ENCODE peak calls at places on chromosomes 12 and 14, in four cellular contexts. O, C, D and Y are unnamed samples.

GRCh38 chr14:95465936-95466335 is 50.5 kb downstream of the SYNE3 start:
- DNase-seq in D (no peak), O (no peak), C (no peak), Y (no peak)

GRCh38 chr14:81221579-81222102 is 882 bp upstream of the GTF2A1 start:
- DNase-seq in D (no peak), O (no peak), C (peak; percentile 5), Y (peak; percentile 50)

GRCh38 chr14:96424104-96424989 is 32.4 kb downstream of the AK7 start:
- DNase-seq in C (peak; percentile 74), O (no peak), D (no peak), Y (peak; percentile 69)

GRCh38 chr14:93332032-93332852 is 594 bp downstream of the BTBD7 start:
- DNase-seq in D (peak; percentile 80), C (peak; percentile 49), O (no peak), Y (peak; percentile 74)

GRCh38 chr14:51382506-51382905 is 142.5 kb downstream of the TMX1 start:
- DNase-seq in D (no peak), O (no peak), C (no peak), Y (no peak)

GRCh38 chr12:114995891-114996290 is 311.9 kb upstream of the TBX3 start:
- DNase-seq in O (no peak), C (peak; percentile 73), D (no peak), Y (peak; percentile 8)

GRCh38 chr14:68232643-68233055 is 413.1 kb downstream of the RAD51B start:
- DNase-seq in C (peak; percentile 99), O (no peak), D (no peak), Y (no peak)

GRCh38 chr12:106096376-106096775 is 42.4 kb downstream of the NUAK1 start:
- DNase-seq in D (no peak), O (no peak), C (no peak), Y (no peak)

GRCh38 chr14:35534884-35535793 is 1.2 kb downstream of the INSM2 start:
- DNase-seq in D (peak; percentile 93), C (peak; percentile 62), O (peak; percentile 85), Y (peak; percentile 80)

GRCh38 chr14:99393059-99393655 is 87.5 kb downstream of the SETD3 start:
- DNase-seq in C (peak; percentile 31), O (peak; percentile 73), D (peak; percentile 79), Y (peak; percentile 65)

GRCh38 chr12:52231305-52232232 is 1.5 kb upstream of the KRT7 start:
- DNase-seq in D (no peak), C (no peak), O (no peak), Y (no peak)

GRCh38 chr14:104734991-104735779 is 11.2 kb downstream of the ADSS1 start:
- DNase-seq in C (no peak), D (no peak), O (no peak), Y (no peak)

GRCh38 chr14:104732355-104732804 is 8.4 kb downstream of the ADSS1 start:
- DNase-seq in O (no peak), D (no peak), C (no peak), Y (no peak)

GRCh38 chr14:104732931-104733681 is 9.1 kb downstream of the ADSS1 start:
- DNase-seq in C (no peak), O (no peak), D (no peak), Y (no peak)

GRCh38 chr14:104734601-104734990 is 10.6 kb downstream of the ADSS1 start:
- DNase-seq in O (no peak), D (no peak), C (no peak), Y (no peak)

DNA sequence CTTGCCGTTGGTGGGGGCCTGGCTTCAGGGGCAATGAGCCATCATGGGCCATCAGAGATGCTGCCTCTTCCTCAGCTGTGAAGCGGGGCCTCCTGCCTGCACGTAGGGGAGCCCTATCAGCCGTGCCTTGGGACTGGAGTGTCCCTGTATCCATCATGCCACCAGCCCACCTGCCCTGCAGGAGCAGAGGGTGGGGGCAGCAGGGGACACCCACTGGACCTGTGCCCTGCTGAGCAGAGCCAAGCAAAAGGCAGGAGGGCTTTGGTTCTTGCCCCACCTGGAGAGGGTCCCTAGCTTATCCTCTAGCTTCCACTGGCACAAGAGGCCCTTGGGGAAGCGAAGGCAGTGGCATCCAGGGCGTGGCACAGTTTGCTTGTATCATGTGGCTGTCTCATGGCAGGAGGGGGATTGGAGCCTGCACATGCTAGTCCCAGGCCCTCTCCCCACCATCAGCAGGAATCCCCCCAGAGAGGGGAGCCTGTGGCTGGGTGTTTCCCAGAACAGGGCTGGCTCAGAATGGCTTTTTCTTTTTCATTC is 10.1 kb downstream of the ADSS1 start:
- DNase-seq in D (no peak), C (no peak), O (no peak), Y (no peak)
- H2BK15ac ChIP-seq in D (no peak overlapping the region), C (no peak overlapping the region), O (no peak overlapping the region), Y (no peak overlapping the region)

GRCh38 chr12:47409310-47409709 is 296.5 kb downstream of the RPAP3 start:
- DNase-seq in D (no peak), C (no peak), O (no peak), Y (no peak)
- H4K5ac ChIP-seq in D (no peak overlapping the region), C (no peak overlapping the region), O (no peak overlapping the region), Y (no peak overlapping the region)

GRCh38 chr12:50573271-50573670 is 68.5 kb downstream of the DIP2B start:
- DNase-seq in O (no peak), C (no peak), D (no peak), Y (no peak)

GRCh38 chr12:50572760-50573159 is 68.0 kb downstream of the DIP2B start:
- DNase-seq in O (no peak), C (no peak), D (no peak), Y (no peak)

GRCh38 chr12:50572275-50572674 is 67.5 kb downstream of the DIP2B start:
- DNase-seq in O (no peak), D (no peak), C (peak; percentile 89), Y (peak; percentile 56)

GRCh38 chr12:50569876-50570275 is 65.1 kb downstream of the DIP2B start:
- DNase-seq in C (peak; percentile 33), O (no peak), D (no peak), Y (no peak)

DNA sequence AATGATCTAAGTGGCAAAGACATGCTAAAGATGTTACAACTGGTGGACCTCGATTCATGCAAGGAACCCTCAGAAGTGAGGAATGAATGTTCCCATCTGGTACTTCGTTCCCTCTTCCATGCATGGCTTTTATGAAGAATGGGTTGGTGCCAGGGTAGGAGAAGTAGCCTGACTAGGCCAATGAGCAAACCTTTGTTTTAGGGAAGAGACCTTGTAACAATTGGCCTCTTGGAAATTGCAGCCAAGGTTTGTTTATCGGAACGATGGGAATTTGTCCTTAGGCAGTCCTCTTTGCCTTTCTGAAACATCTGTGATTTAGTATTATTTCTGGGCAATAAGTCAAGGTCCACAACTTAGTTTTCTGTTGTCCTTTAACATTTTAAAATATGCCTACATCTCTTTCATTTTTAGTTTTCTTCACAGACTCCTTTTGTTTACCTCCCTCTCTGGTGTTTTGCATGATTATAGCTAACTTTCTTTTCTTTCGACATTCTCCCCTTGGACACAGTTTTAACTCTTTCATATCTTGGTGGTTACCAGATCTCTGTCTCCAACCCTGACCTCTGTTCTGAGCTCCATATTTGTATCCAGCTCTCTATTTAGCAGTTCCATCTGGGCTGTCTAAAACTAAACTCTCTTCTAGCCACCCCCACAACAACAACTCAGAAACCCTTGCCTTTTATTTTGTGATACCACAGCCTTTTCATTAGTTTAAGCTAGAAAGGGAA is 70.0 kb downstream of the DIP2B start:
- DNase-seq in D (no peak), O (no peak), C (peak; percentile 32), Y (no peak)
- H3K4me2 ChIP-seq in D (peak overlapping the region; percentile 72), O (no peak overlapping the region), C (peak overlapping the region; percentile 60), Y (no peak overlapping the region)

DNA sequence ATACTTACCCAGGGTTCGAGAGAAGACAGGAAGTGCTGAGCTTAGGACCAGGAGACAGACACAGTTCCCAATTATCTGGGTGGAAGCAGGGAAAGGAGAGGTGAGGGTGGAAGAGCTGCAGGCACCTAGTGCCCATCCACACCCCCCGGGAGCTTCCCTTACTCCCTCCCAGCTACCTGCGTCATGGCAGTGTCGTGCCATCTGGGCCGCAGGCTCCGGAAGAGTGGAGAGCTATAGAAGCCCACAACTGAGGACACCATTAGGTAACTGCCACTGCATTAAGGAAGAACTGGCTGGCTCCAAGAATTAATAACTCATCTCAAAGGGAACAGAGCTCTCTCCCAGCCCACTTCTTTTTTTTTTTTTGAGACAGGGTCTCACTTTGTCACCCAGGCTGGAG is 5.8 kb upstream of the DHH start:
- DNase-seq in C (no peak), D (no peak), O (no peak), Y (no peak)
- H2BK15ac ChIP-seq in C (no peak overlapping the region), D (no peak overlapping the region), O (no peak overlapping the region), Y (no peak overlapping the region)

GRCh38 chr14:65072937-65073336 is 29.4 kb downstream of the MAX start:
- DNase-seq in D (no peak), O (no peak), C (no peak), Y (no peak)

GRCh38 chr14:65070710-65071033 is 31.6 kb downstream of the MAX start:
- DNase-seq in O (no peak), C (peak; percentile 7), D (no peak), Y (no peak)

GRCh38 chr14:65072256-65072655 is 30.1 kb downstream of the MAX start:
- DNase-seq in O (no peak), C (no peak), D (no peak), Y (no peak)

GRCh38 chr14:65069874-65070709 is 32.2 kb downstream of the MAX start:
- DNase-seq in D (no peak), C (no peak), O (no peak), Y (no peak)

GRCh38 chr14:65071544-65071943 is 30.8 kb downstream of the MAX start:
- DNase-seq in O (no peak), C (no peak), D (no peak), Y (no peak)
- H4K5ac ChIP-seq in O (no peak overlapping the region), C (no peak overlapping the region), D (no peak overlapping the region), Y (no peak overlapping the region)

GRCh38 chr14:91398707-91399106 is 18.9 kb downstream of the CCDC88C start:
- DNase-seq in C (no peak), D (peak; percentile 46), O (peak; percentile 44), Y (no peak)
- H3K4me2 ChIP-seq in C (no peak overlapping the region), D (no peak overlapping the region), O (no peak overlapping the region), Y (no peak overlapping the region)

DNA sequence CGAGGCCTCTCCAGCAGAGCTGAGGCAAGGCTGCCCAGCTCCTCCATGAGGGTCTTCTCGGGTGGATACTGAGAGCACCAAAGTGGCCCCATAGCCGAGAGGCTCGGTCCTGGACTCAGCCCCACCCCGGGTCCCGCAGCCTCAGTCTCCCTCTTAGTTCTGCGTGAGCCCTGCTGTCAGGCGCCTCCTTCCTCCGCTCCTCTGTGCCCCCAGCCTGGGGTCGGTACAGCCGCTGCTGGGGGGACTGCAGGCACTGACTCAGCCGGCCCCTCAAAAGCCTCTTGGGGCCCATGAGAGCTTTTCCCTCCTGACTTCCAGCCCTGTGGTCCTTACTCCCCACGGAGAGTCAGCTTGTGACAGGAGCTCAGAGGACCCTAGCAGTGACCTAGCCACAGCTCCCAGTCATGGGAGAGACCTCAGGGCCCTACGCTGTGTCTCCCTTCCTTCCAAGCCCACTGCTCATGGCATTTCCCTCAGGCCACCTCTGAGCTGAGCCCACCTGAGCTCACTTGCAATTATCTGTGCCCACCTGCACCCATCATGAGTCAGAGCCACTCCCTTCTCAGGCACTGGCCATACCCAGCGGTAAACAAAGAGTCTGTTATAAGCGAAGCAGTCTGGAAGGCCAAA is 295.0 kb upstream of the RTL1 start:
- DNase-seq in D (peak; percentile 41), C (no peak), O (peak; percentile 7), Y (no peak)
- H2BK15ac ChIP-seq in D (peak overlapping the region; percentile 36), C (no peak overlapping the region), O (no peak overlapping the region), Y (no peak overlapping the region)

DNA sequence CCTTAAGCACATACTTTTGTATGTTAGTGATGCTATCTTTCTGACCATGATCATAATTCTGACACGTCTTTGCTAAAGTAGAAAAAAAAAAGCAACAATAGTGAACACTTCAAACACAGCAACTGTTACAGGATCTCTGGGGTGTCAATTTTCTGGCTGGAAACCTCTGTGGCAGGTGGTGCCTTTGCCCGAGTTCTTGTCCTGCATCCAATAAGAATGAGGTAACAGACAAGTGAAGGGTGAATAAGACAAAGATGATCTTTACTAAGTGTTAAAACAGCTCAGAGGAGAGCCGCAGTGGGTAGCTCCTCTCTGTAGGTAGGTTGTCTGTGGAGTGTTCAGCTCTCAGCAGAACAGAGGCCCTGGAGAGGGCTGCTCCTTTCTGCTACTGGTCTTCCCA is 20.9 kb upstream of the PLBD1 start:
- DNase-seq in D (no peak), C (no peak), O (no peak), Y (no peak)
- H4K5ac ChIP-seq in D (no peak overlapping the region), C (no peak overlapping the region), O (no peak overlapping the region), Y (no peak overlapping the region)